ENCODE peak calls at places on chromosomes 2 and 18, in four cellular contexts. M is activated CD8-positive, alpha-beta memory T cell treated with anti-CD3 and anti-CD28 coated beads for 48 hours; T is activated naive CD4-positive, alpha-beta T cell; I is left cardiac atrium. S is an unnamed sample.

GRCh38 chr18:78512080-78512601 is 467.5 kb upstream of the SALL3 start:
- DNase-seq in M (no peak), I (peak; percentile 15), T (no peak), S (no peak)

GRCh38 chr18:50715919-50716318 is 103.9 kb downstream of the MRO start:
- DNase-seq in M (no peak), T (no peak), I (no peak), S (no peak)

GRCh38 chr18:51522821-51523220 is 325.3 kb upstream of the MEX3C start:
- DNase-seq in M (no peak), T (no peak), I (no peak), S (no peak)

GRCh38 chr2:165082479-165082878 is 121.4 kb downstream of the SCN3A start:
- DNase-seq in T (no peak), I (no peak), M (no peak), S (no peak)

GRCh38 chr2:237708961-237709360 is 81.6 kb downstream of the LRRFIP1 start:
- DNase-seq in M (no peak), T (no peak), I (no peak), S (no peak)

GRCh38 chr2:233387225-233387624 is 32.9 kb downstream of the DGKD start:
- DNase-seq in T (no peak), I (no peak), M (no peak), S (no peak)

GRCh38 chr18:61743775-61744531 is 148.9 kb downstream of the RNF152 start:
- DNase-seq in M (no peak), T (no peak), I (peak; percentile 49), S (no peak)

GRCh38 chr2:237353207-237353606 is 60.8 kb downstream of the COL6A3 start:
- DNase-seq in M (no peak), T (no peak), I (no peak), S (no peak)

GRCh38 chr18:65610939-65611338 is 139.9 kb upstream of the CDH7 start:
- DNase-seq in I (no peak), T (no peak), M (no peak), S (no peak)